ENCODE peak calls at places on chromosome 15, in five cellular contexts. One of them, this sample, is unnamed.

GRCh38 chr15:77075528-77075927 is 4.6 kb upstream of the TSPAN3 start:
- DNase-seq in substantia nigra: no peak
- DNase-seq in activated CD4-positive, alpha-beta T cell treated with anti-CD3 and anti-CD28 coated beads, Interleukin-2, amount 50 U/mL, for 1 hour: no peak
- DNase-seq in endothelial cell: no peak
- DNase-seq in HCT116: no peak
- DNase-seq in this sample: peak

GRCh38 chr15:85825118-85825517 is 30.4 kb upstream of the KLHL25 start:
- DNase-seq in substantia nigra: no peak
- DNase-seq in activated CD4-positive, alpha-beta T cell treated with anti-CD3 and anti-CD28 coated beads, Interleukin-2, amount 50 U/mL, for 1 hour: no peak
- DNase-seq in endothelial cell: no peak
- DNase-seq in HCT116: no peak
- DNase-seq in this sample: no peak

GRCh38 chr15:61831505-61831921 is 228.7 kb downstream of the VPS13C start:
- DNase-seq in substantia nigra: no peak
- DNase-seq in activated CD4-positive, alpha-beta T cell treated with anti-CD3 and anti-CD28 coated beads, Interleukin-2, amount 50 U/mL, for 1 hour: no peak
- DNase-seq in endothelial cell: no peak
- DNase-seq in HCT116: no peak
- DNase-seq in this sample: no peak

GRCh38 chr15:94792166-94792565 is 560.8 kb downstream of the MCTP2 start:
- DNase-seq in substantia nigra: no peak
- DNase-seq in activated CD4-positive, alpha-beta T cell treated with anti-CD3 and anti-CD28 coated beads, Interleukin-2, amount 50 U/mL, for 1 hour: no peak
- DNase-seq in endothelial cell: no peak
- DNase-seq in HCT116: no peak
- DNase-seq in this sample: no peak

GRCh38 chr15:70466895-70467529 is 296.3 kb downstream of the UACA start:
- DNase-seq in substantia nigra: peak
- DNase-seq in activated CD4-positive, alpha-beta T cell treated with anti-CD3 and anti-CD28 coated beads, Interleukin-2, amount 50 U/mL, for 1 hour: peak
- DNase-seq in endothelial cell: peak
- DNase-seq in HCT116: peak
- DNase-seq in this sample: no peak

GRCh38 chr15:70566047-70566835 is 197.1 kb downstream of the UACA start:
- DNase-seq in substantia nigra: no peak
- DNase-seq in activated CD4-positive, alpha-beta T cell treated with anti-CD3 and anti-CD28 coated beads, Interleukin-2, amount 50 U/mL, for 1 hour: no peak
- DNase-seq in endothelial cell: peak
- DNase-seq in HCT116: no peak
- DNase-seq in this sample: no peak

GRCh38 chr15:93300796-93301195 is 211.8 kb upstream of the RGMA start:
- DNase-seq in substantia nigra: no peak
- DNase-seq in activated CD4-positive, alpha-beta T cell treated with anti-CD3 and anti-CD28 coated beads, Interleukin-2, amount 50 U/mL, for 1 hour: no peak
- DNase-seq in endothelial cell: no peak
- DNase-seq in HCT116: no peak
- DNase-seq in this sample: no peak

GRCh38 chr15:79370716-79371115 is 59.8 kb downstream of the TMED3 start:
- DNase-seq in substantia nigra: no peak
- DNase-seq in activated CD4-positive, alpha-beta T cell treated with anti-CD3 and anti-CD28 coated beads, Interleukin-2, amount 50 U/mL, for 1 hour: no peak
- DNase-seq in endothelial cell: no peak
- DNase-seq in HCT116: no peak
- DNase-seq in this sample: no peak

GRCh38 chr15:96352594-96353377 is 22.3 kb downstream of the NR2F2 start:
- DNase-seq in substantia nigra: no peak
- DNase-seq in activated CD4-positive, alpha-beta T cell treated with anti-CD3 and anti-CD28 coated beads, Interleukin-2, amount 50 U/mL, for 1 hour: no peak
- DNase-seq in endothelial cell: no peak
- DNase-seq in HCT116: no peak
- DNase-seq in this sample: no peak

GRCh38 chr15:44087578-44088190 is 107.4 kb downstream of the FRMD5 start:
- DNase-seq in substantia nigra: no peak
- DNase-seq in activated CD4-positive, alpha-beta T cell treated with anti-CD3 and anti-CD28 coated beads, Interleukin-2, amount 50 U/mL, for 1 hour: no peak
- DNase-seq in endothelial cell: no peak
- DNase-seq in HCT116: peak
- DNase-seq in this sample: no peak

GRCh38 chr15:90552162-90552928 is 22.6 kb downstream of the CRTC3 start:
- DNase-seq in substantia nigra: no peak
- DNase-seq in activated CD4-positive, alpha-beta T cell treated with anti-CD3 and anti-CD28 coated beads, Interleukin-2, amount 50 U/mL, for 1 hour: no peak
- DNase-seq in endothelial cell: no peak
- DNase-seq in HCT116: no peak
- DNase-seq in this sample: no peak

GRCh38 chr15:80638553-80639167 is 56.5 kb upstream of the ABHD17C start:
- DNase-seq in substantia nigra: no peak
- DNase-seq in activated CD4-positive, alpha-beta T cell treated with anti-CD3 and anti-CD28 coated beads, Interleukin-2, amount 50 U/mL, for 1 hour: no peak
- DNase-seq in endothelial cell: no peak
- DNase-seq in HCT116: no peak
- DNase-seq in this sample: no peak

This sample was measured in globus pallidus.